ENCODE peak calls at places on chromosomes 3 and 15, in ten cellular contexts. Q is stimulated activated CD4-positive, alpha-beta T cell treated with anti-CD3 and anti-CD28 coated beads, Interleukin-1b, Interleukin-23, amount 100 ng/mL, for 48 hours; K is G401; P is DMS53; X is endothelial cell of umbilical vein; H is HT-29; A is stromal cell of bone marrow; V is psoas muscle; I is adipocyte; C is hippocampal formation. G is an unnamed sample.

GRCh38 chr15:101530224-101530958 is 40.9 kb upstream of the PCSK6 start:
- DNase-seq in C (no peak), K (no peak), Q (no peak), A (no peak), P (peak), X (no peak), H (no peak), V (no peak), I (no peak), G (no peak)

GRCh38 chr3:175552929-175553328 is 693.8 kb downstream of the NAALADL2 start:
- DNase-seq in I (no peak), Q (no peak), A (no peak), K (no peak), C (no peak), X (no peak), P (peak), V (no peak), H (no peak), G (no peak)

GRCh38 chr3:29701326-29701983 is 420.6 kb downstream of the RBMS3 start:
- DNase-seq in C (no peak), K (no peak), P (no peak), Q (no peak), I (no peak), A (no peak), H (no peak), V (no peak), X (no peak), G (no peak)

GRCh38 chr15:79846539-79846938 is 50.3 kb downstream of the MTHFS start:
- DNase-seq in I (no peak), Q (no peak), C (no peak), K (no peak), P (no peak), H (no peak), A (no peak), V (no peak), X (no peak), G (no peak)

GRCh38 chr3:170520996-170521395 is 64.9 kb downstream of the SLC7A14 start:
- DNase-seq in P (no peak), C (no peak), X (peak), V (no peak), H (no peak), A (no peak), I (no peak), K (no peak), Q (no peak), G (no peak)

GRCh38 chr3:161274691-161275298 is 53.7 kb downstream of the NMD3 start:
- DNase-seq in V (no peak), H (peak), I (peak), C (no peak), K (peak), X (peak), A (peak), Q (peak), P (peak), G (peak)

GRCh38 chr15:63440265-63440648 is 58.6 kb upstream of the CA12 start:
- DNase-seq in X (no peak), K (no peak), I (no peak), C (no peak), Q (no peak), A (no peak), V (no peak), H (no peak), P (no peak), G (no peak)

GRCh38 chr3:115699741-115700140 is 76.4 kb downstream of the GAP43 start:
- DNase-seq in X (no peak), Q (no peak), H (no peak), K (no peak), C (no peak), I (peak), A (peak), P (no peak), V (no peak), G (no peak)

GRCh38 chr15:69225355-69226027 is 65.1 kb downstream of the GLCE start:
- DNase-seq in I (peak), K (no peak), C (peak), Q (no peak), V (no peak), H (peak), A (peak), P (peak), X (peak), G (no peak)

GRCh38 chr15:41919954-41920538 is 26.2 kb upstream of the SPTBN5 start:
- DNase-seq in I (peak), K (no peak), C (no peak), V (no peak), X (peak), A (peak), Q (no peak), P (peak), H (no peak), G (no peak)

GRCh38 chr3:57855281-57855680 is 99.2 kb downstream of the SLMAP start:
- DNase-seq in I (no peak), Q (no peak), A (no peak), X (no peak), P (no peak), V (no peak), K (no peak), H (no peak), C (no peak), G (peak)

GRCh38 chr3:99249627-99250026 is 348.1 kb upstream of the DCBLD2 start:
- DNase-seq in Q (no peak), X (no peak), I (peak), A (no peak), K (no peak), H (no peak), C (no peak), V (no peak), P (no peak), G (no peak)

GRCh38 chr3:17089314-17089700 is 204.6 kb downstream of the PLCL2 start:
- DNase-seq in Q (no peak), H (no peak), I (peak), K (peak), X (no peak), A (no peak), P (no peak), V (no peak), C (no peak), G (no peak)

GRCh38 chr15:74290645-74291044 is 54.5 kb downstream of the CCDC33 start:
- DNase-seq in H (no peak), Q (no peak), P (no peak), K (no peak), I (no peak), C (no peak), A (no peak), V (no peak), X (no peak), G (no peak)

GRCh38 chr3:78494831-78495230 is 1273.0 kb downstream of the ROBO1 start:
- DNase-seq in V (no peak), A (no peak), C (no peak), K (peak), P (no peak), Q (no peak), H (no peak), X (no peak), I (no peak), G (no peak)

GRCh38 chr3:94234177-94234788 is 171.4 kb downstream of the NSUN3 start:
- DNase-seq in A (peak), P (peak), H (peak), K (peak), I (peak), Q (no peak), C (peak), X (peak), V (no peak), G (peak)

GRCh38 chr15:84572231-84572630 is 28.6 kb upstream of the ZSCAN2 start:
- DNase-seq in V (no peak), H (no peak), X (no peak), A (no peak), K (peak), Q (no peak), P (no peak), C (no peak), I (peak), G (no peak)

GRCh38 chr3:46397111-46397510 is 9.8 kb downstream of the CCR5AS start:
- DNase-seq in H (no peak), X (no peak), V (no peak), K (peak), C (no peak), I (no peak), A (no peak), P (no peak), Q (no peak), G (no peak)

GRCh38 chr15:34808016-34808415 is 12.7 kb upstream of the ACTC1 start:
- DNase-seq in V (no peak), Q (no peak), C (no peak), X (no peak), I (no peak), A (no peak), P (no peak), K (no peak), H (no peak), G (peak)

G was measured in foreskin keratinocyte.